ENCODE peak calls at places on chromosomes 2 and 18, in five cellular contexts. L is HFFc6, P is brain microvascular endothelial cell, V is K562, W is right lobe of liver. D is an unnamed sample.

GRCh38 chr18:38750786-38751185 is 1185.2 kb upstream of the CELF4 start:
- DNase-seq in W (no peak), V (no peak), L (no peak), P (no peak), D (peak)

GRCh38 chr18:77102246-77103040 is 30.1 kb downstream of the MBP start:
- DNase-seq in V (no peak), P (peak), W (no peak), L (peak), D (peak)

GRCh38 chr2:130380096-130380934 is 24.5 kb downstream of the PTPN18 start:
- DNase-seq in P (peak), L (no peak), V (peak), W (no peak), D (no peak)

GRCh38 chr2:152471013-152471412 is 136.0 kb downstream of the FMNL2 start:
- DNase-seq in L (no peak), V (no peak), W (no peak), P (no peak), D (no peak)

GRCh38 chr2:42030196-42030759 is 17.5 kb upstream of the PKDCC start:
- DNase-seq in V (no peak), W (no peak), P (no peak), L (no peak), D (no peak)

GRCh38 chr2:15316370-15316814 is 244.7 kb downstream of the NBAS start:
- DNase-seq in L (no peak), W (no peak), P (no peak), V (no peak), D (no peak)

GRCh38 chr18:50079571-50080295 is 115.2 kb downstream of the MYO5B start:
- DNase-seq in V (no peak), W (peak), P (no peak), L (no peak), D (peak)

GRCh38 chr2:131801210-131801744 is 273.6 kb downstream of the CCDC74A start:
- DNase-seq in V (peak), W (no peak), P (no peak), L (no peak), D (no peak)

GRCh38 chr2:39595116-39595515 is 70.6 kb upstream of the TMEM178A start:
- DNase-seq in V (no peak), P (no peak), L (no peak), W (no peak), D (no peak)

GRCh38 chr2:39597309-39597708 is 68.4 kb upstream of the TMEM178A start:
- DNase-seq in L (no peak), V (no peak), P (no peak), W (no peak), D (no peak)

DNA sequence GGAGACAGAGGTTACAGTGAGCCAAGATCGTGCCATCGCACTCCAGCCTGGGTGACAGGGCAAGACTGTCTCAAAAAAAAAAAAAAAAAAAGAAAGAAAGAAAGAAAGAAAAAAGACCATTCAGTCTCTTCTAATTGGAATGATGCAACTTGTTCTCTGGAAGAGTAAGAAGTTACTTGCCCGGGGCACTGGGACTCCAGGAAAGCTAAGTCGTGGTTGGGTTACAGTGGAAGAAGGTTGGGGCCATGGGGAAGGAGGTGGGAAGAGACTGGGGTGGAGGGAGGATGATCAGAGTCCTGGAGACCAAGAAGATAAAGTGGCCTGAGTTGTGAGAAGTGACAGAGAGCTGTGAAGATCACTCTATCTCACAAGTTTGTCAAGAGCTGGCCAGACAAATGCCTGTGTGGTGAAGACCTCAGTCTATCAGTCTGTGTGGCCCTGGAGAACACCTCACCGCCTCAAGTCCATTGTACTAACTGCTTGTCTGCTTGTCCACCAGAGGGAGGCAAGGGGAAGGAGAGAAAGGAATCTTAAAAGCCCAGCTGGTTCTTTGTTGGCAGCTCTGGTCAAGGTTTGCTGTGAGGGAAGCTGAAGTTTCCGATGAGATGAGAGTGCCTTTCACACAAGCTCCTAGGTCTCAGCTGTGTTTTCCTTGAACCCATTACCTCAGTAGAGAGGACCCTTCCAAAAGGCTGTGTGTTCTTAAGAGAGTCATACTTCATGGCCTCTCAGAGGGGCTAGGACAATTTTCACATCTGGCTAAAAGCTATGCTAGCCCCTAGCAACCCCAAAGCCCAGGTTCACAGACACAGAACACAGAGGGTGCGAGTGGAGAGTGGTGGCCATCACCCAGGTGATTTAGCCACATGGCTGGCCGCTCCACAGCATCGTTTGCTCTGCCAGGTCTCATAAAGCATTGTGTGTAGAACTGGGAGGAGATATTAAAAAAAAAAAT is 72.0 kb upstream of the TMEM178A start:
- DNase-seq in P (peak), V (no peak), L (peak), W (peak), D (peak)
- TF ChIP-seq CTCF in P (peak), V (peak), L (peak), W (peak), D (peak)

DNA sequence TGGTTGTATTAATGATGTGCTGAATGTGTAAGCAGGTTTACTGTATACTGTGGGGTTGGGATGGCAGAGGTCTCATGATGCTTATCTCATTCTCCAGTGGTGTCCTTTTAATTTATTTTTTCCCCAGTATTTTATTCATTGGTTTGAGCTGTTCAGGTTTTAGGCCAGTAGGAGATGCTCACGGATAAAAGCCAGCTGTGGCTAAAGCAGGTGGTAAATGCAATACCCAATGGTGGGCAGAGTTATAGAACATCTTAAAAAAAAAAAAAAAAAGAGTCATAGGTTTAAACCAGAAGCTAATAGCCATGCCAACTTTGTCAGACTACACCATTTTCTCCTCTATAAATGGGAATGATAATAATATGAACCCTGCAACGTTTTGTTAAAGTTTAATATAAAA is 57.8 kb upstream of the NEUROD1 start:
- DNase-seq in P (peak), L (peak), V (no peak), W (no peak), D (peak)
- TF ChIP-seq CTCF in P (peak), L (peak), V (peak), W (no peak), D (no peak)

GRCh38 chr2:217216982-217217381 is 357.1 kb upstream of the TNP1 start:
- DNase-seq in P (no peak), L (no peak), W (no peak), V (no peak), D (no peak)
- TF ChIP-seq CTCF in P (no peak), L (no peak), W (no peak), V (no peak), D (no peak)

GRCh38 chr2:60818272-60818671 is 62.2 kb downstream of the PAPOLG start:
- DNase-seq in P (no peak), L (no peak), W (no peak), V (peak), D (peak)
- TF ChIP-seq CTCF in P (peak), L (peak), W (no peak), V (peak), D (no peak)

GRCh38 chr2:102251042-102251848 is 60.1 kb upstream of the IL1RL1 start:
- DNase-seq in L (no peak), W (peak), P (no peak), V (peak), D (no peak)
- TF ChIP-seq CTCF in L (peak), W (peak), P (peak), V (peak), D (no peak)

DNA sequence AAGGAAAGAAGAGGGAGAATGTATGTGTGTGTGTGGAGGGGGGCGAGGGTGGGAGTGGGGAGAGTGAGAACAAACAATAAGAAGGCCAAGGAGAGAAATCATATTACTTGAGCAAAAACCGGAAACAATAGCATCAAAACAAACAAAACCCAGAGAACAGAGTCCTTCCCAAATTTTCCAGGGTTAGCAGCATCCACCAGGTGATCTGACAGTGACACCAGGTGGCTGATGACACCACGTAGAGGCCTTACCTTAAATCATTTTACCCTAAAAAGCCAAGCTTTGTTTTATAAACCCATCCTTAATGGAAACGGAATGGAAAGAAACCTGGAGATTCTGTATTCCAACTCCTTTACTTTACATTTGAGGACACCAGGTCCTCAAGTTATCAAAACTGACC is 42.9 kb downstream of the CDCA7 start:
- DNase-seq in V (no peak), L (no peak), P (no peak), W (no peak), D (no peak)
- TF ChIP-seq CTCF in V (peak), L (no peak), P (peak), W (no peak), D (peak)

GRCh38 chr18:48582946-48583345 is 44.1 kb downstream of the CTIF start:
- DNase-seq in W (no peak), L (no peak), P (no peak), V (no peak), D (no peak)
- TF ChIP-seq CTCF in W (no peak), L (no peak), P (no peak), V (no peak), D (no peak)

DNA sequence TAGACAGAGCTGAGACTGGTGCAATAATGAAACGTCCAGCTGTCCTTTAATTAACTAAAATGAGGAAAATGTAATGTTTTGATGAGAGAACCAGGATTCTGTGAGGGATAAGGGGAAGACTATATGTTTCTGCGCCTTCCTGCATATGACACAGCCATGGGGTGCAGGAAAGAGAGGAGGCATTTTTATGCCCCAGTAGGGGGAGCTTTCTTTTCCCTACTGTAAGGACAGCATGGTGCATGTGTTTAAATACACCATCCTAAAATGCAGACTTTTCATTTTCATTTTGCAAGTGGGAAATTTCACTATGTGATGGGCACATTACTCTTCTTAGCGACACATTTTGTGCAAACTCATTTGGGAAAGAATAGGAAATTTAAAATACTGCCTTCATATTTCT is 446.1 kb downstream of the ARHGAP15 start:
- DNase-seq in L (no peak), V (no peak), W (no peak), P (no peak), D (peak)
- TF ChIP-seq CTCF in L (peak), V (peak), W (peak), P (peak), D (peak)

GRCh38 chr2:206232287-206233035 is 42.0 kb upstream of the ZDBF2 start:
- DNase-seq in V (no peak), W (no peak), P (no peak), L (no peak), D (no peak)
- TF ChIP-seq CTCF in V (no peak), W (no peak), P (no peak), L (no peak), D (no peak)

DNA sequence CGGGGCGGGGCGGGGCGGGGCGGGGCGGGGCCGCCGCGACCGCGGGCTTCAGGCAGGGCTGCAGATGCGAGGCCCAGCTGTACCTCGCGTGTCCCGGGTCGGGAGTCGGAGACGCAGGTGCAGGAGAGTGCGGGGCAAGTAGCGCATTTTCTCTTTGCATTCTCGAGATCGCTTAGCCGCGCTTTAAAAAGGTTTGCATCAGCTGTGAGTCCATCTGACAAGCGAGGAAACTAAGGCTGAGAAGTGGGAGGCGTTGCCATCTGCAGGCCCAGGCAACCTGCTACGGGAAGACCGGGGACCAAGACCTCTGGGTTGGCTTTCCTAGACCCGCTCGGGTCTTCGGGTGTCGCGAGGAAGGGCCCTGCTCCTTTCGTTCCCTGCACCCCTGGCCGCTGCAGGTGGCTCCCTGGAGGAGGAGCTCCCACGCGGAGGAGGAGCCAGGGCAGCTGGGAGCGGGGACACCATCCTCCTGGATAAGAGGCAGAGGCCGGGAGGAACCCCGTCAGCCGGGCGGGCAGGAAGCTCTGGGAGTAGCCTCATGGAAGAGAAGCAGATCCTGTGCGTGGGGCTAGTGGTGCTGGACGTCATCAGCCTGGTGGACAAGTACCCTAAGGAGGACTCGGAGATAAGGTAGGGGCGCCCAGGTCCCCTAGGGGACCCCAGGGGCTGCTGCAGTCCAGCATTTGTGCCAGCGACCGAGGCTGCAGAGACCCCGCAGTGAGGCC is at the start of gene KHK:
- DNase-seq in L (no peak), V (peak), W (peak), P (no peak), D (peak)
- TF ChIP-seq CTCF in L (peak), V (no peak), W (peak), P (no peak), D (no peak)